ENCODE peak calls at places on chromosomes 1 and 21, in four cellular contexts. M, J, K and U are unnamed samples.

GRCh38 chr1:54475357-54476230 is 69.4 kb upstream of the SSBP3 start:
- DNase-seq in J (no peak), M (peak), K (no peak), U (no peak)

GRCh38 chr1:91015794-91016550 is 5.9 kb downstream of the ZNF644 start:
- DNase-seq in J (peak), M (no peak), K (no peak), U (no peak)

GRCh38 chr1:107678993-107679392 is 286.0 kb downstream of the VAV3 start:
- DNase-seq in K (no peak), J (no peak), M (no peak), U (no peak)

GRCh38 chr1:116909511-116910378 is at the start of gene PTGFRN:
- DNase-seq in M (peak), K (peak), J (peak), U (peak)

GRCh38 chr21:38486221-38486620 is 12.1 kb downstream of the ERG start:
- DNase-seq in J (peak), M (no peak), K (no peak), U (no peak)

GRCh38 chr1:40825430-40825778 is 36.8 kb downstream of the CITED4 start:
- DNase-seq in J (no peak), M (peak), K (no peak), U (peak)

GRCh38 chr1:81775510-81775909 is 25.2 kb upstream of the ADGRL2 start:
- DNase-seq in M (no peak), K (no peak), J (no peak), U (no peak)

GRCh38 chr1:32215629-32216505 is 6.3 kb downstream of the TMEM234 start:
- DNase-seq in M (peak), J (peak), K (no peak), U (peak)

GRCh38 chr1:19644761-19645543 is 841 bp downstream of the NBL1 start:
- DNase-seq in M (no peak), J (no peak), K (no peak), U (no peak)

GRCh38 chr1:240254778-240255291 is 163.2 kb downstream of the FMN2 start:
- DNase-seq in J (no peak), K (no peak), M (peak), U (peak)

GRCh38 chr1:87887095-87887494 is 558.4 kb downstream of the LMO4 start:
- DNase-seq in K (no peak), J (no peak), M (no peak), U (no peak)

GRCh38 chr1:65011983-65012382 is 45.6 kb upstream of the JAK1 start:
- DNase-seq in K (no peak), M (no peak), J (no peak), U (no peak)

GRCh38 chr1:28663871-28664470 is 4.6 kb upstream of the GMEB1 start:
- DNase-seq in J (no peak), K (no peak), M (no peak), U (no peak)

GRCh38 chr1:12007204-12007603 is 12.1 kb upstream of the MIIP start:
- DNase-seq in M (no peak), K (no peak), J (no peak), U (no peak)

GRCh38 chr1:79422726-79423125 is 416.2 kb upstream of the ADGRL4 start:
- DNase-seq in M (no peak), J (no peak), K (no peak), U (no peak)

GRCh38 chr1:183048087-183049085 is 25.2 kb downstream of the LAMC1 start:
- DNase-seq in J (no peak), K (no peak), M (no peak), U (no peak)

GRCh38 chr21:31860851-31861250 is 12.0 kb upstream of the HUNK start:
- DNase-seq in J (no peak), M (no peak), K (no peak), U (no peak)

GRCh38 chr1:61375082-61375880 is 292.9 kb downstream of the NFIA start:
- DNase-seq in J (no peak), K (no peak), M (no peak), U (no peak)

GRCh38 chr1:221429262-221429661 is 312.6 kb downstream of the DUSP10 start:
- DNase-seq in J (peak), K (no peak), M (no peak), U (no peak)

GRCh38 chr1:221431068-221431651 is 310.7 kb downstream of the DUSP10 start:
- DNase-seq in K (no peak), M (no peak), J (peak), U (no peak)

GRCh38 chr1:221435510-221435909 is 306.4 kb downstream of the DUSP10 start:
- DNase-seq in K (no peak), J (peak), M (no peak), U (peak)

GRCh38 chr1:221431968-221432367 is 309.9 kb downstream of the DUSP10 start:
- DNase-seq in M (no peak), J (no peak), K (no peak), U (no peak)

GRCh38 chr1:221430133-221430960 is 311.5 kb downstream of the DUSP10 start:
- DNase-seq in K (no peak), M (no peak), J (peak), U (no peak)
- H3K56ac ChIP-seq in K (no peak), M (no peak), J (peak), U (no peak)

GRCh38 chr21:43370888-43371570 is 55.9 kb downstream of the SIK1 start:
- DNase-seq in M (no peak), K (no peak), J (no peak), U (no peak)
- H3K56ac ChIP-seq in M (no peak), K (no peak), J (no peak), U (no peak)

DNA sequence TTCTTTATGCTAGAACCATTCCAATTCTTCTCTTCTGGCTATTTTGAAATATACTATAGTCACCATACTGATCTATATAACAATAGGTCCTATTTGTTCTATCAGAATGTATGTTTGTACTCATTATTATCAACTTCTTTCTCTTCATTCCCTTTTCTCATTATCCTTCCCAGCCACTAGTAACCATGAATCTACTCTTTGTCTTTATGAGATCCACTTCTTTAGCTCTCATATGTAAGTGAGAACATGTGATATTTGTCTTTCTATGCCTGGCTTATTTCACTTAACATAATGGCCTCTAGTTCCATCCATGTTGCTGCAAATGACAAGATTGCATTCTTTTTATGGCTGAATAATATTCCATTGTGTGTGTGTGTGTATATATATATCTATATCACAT is 31.7 kb upstream of the RC3H1 start:
- DNase-seq in J (no peak), M (no peak), K (no peak), U (no peak)
- H3K56ac ChIP-seq in J (no peak), M (no peak), K (no peak), U (no peak)

GRCh38 chr1:229124471-229125198 is 146.3 kb upstream of the RAB4A start:
- DNase-seq in K (no peak), M (no peak), J (no peak), U (no peak)

GRCh38 chr1:229129306-229130027 is 141.4 kb upstream of the RAB4A start:
- DNase-seq in K (no peak), M (no peak), J (no peak), U (peak)

GRCh38 chr1:229130028-229130668 is 140.8 kb upstream of the RAB4A start:
- DNase-seq in K (no peak), M (no peak), J (no peak), U (no peak)

GRCh38 chr1:229128209-229128608 is 142.7 kb upstream of the RAB4A start:
- DNase-seq in J (no peak), K (no peak), M (no peak), U (no peak)

GRCh38 chr1:229127301-229127700 is 143.6 kb upstream of the RAB4A start:
- DNase-seq in M (no peak), K (no peak), J (peak), U (no peak)
- H3K56ac ChIP-seq in M (no peak), K (no peak), J (no peak), U (no peak)

DNA sequence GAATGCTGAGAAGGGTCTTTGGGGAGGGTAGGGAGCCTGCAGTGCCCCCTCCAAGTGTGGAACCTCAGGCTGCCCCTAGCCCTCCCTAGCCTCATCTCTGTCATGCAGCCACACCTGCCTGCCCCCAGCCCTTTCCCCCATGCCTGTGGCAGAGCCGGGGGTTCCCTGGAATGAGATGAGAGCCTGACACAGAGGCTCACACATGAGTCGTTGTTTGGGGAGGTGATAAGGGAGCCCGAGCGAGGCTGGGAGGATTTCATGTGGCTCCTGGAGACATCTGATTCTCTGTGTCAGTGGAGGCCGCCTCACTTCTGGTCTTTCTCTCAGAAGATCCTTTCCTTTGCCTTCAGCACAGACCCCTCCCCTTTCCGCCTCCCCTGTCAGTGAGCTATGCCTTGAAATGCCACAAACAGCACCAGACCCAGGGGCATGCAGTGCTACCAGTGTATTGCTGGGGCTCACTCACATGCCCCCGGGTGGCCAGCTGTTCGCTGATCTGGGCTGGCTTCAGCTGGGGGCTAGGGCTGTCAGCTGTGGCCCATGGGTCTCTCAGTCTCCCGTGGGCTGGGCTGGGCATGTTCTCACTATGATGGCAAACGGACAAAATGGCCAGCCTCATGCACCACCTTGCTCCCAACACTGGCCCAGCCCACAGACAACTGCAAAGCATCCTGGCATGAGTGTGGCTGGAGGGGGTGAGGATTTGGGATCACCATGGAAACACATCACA is 102.6 kb downstream of the AJAP1 start:
- DNase-seq in M (no peak), K (no peak), J (no peak), U (peak)
- H3K56ac ChIP-seq in M (no peak), K (no peak), J (no peak), U (no peak)

GRCh38 chr1:15289251-15289651 is 42.2 kb downstream of the FHAD1 start:
- DNase-seq in M (no peak), K (no peak), J (no peak), U (no peak)
- H3K56ac ChIP-seq in M (no peak), K (no peak), J (no peak), U (no peak)

DNA sequence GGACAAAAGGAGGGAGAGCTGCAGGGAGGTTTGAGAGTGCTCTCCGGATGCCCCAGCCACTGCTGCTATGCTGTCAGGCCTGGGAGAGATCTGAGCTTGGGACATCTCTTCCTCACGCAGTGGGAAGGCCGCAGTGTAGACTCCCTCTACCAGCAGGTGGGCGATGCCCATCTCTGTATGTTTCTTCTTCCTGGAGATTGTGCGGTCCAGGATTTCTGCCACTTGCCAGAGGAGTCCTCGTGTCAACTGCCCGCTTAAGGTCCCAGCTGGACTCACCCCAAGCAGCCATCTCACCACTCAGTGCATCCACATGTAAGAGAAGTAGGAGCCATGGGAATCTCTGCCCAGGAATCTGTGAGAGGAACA is 10.9 kb downstream of the CPLANE2 start:
- DNase-seq in K (no peak), J (no peak), M (no peak), U (no peak)
- H3K56ac ChIP-seq in K (no peak), J (no peak), M (no peak), U (no peak)

GRCh38 chr1:184836081-184836480 is 81.4 kb upstream of the EDEM3 start:
- DNase-seq in M (no peak), J (no peak), K (no peak), U (no peak)

GRCh38 chr1:184840596-184840995 is 85.9 kb upstream of the EDEM3 start:
- DNase-seq in J (no peak), M (no peak), K (no peak), U (no peak)

GRCh38 chr1:184843732-184844495 is 89.3 kb upstream of the EDEM3 start:
- DNase-seq in K (no peak), M (no peak), J (no peak), U (no peak)

GRCh38 chr1:184836934-184837698 is 82.5 kb upstream of the EDEM3 start:
- DNase-seq in J (no peak), K (no peak), M (no peak), U (no peak)

GRCh38 chr1:184838374-184838995 is 83.8 kb upstream of the EDEM3 start:
- DNase-seq in K (no peak), M (no peak), J (peak), U (no peak)
- H3K56ac ChIP-seq in K (no peak), M (no peak), J (no peak), U (no peak)